ENCODE peak calls at places on chromosomes 12 and 14, in six cellular contexts. One of them, this sample, is unnamed.

GRCh38 chr12:124970647-124971402 is 18.1 kb downstream of the DHX37 start:
- DNase-seq in T-helper 1 cell: no peak
- DNase-seq in progenitor cell of endocrine pancreas: no peak
- DNase-seq in anterior cingulate cortex: no peak
- DNase-seq in NCI-H2107: no peak
- DNase-seq in PC-3: no peak
- DNase-seq in this sample: no peak

GRCh38 chr12:122096591-122097149 is 18.1 kb downstream of the MLXIP start:
- DNase-seq in NCI-H2107: no peak
- DNase-seq in PC-3: no peak
- DNase-seq in progenitor cell of endocrine pancreas: no peak
- DNase-seq in T-helper 1 cell: no peak
- DNase-seq in anterior cingulate cortex: no peak
- DNase-seq in this sample: no peak

GRCh38 chr12:22047495-22047894 is 1.5 kb downstream of the CMAS start:
- DNase-seq in T-helper 1 cell: no peak
- DNase-seq in progenitor cell of endocrine pancreas: no peak
- DNase-seq in PC-3: no peak
- DNase-seq in NCI-H2107: no peak
- DNase-seq in anterior cingulate cortex: no peak
- DNase-seq in this sample: no peak

GRCh38 chr12:104578453-104578852 is 121.7 kb downstream of the CHST11 start:
- DNase-seq in progenitor cell of endocrine pancreas: no peak
- DNase-seq in NCI-H2107: no peak
- DNase-seq in PC-3: peak; percentile 65
- DNase-seq in anterior cingulate cortex: no peak
- DNase-seq in T-helper 1 cell: peak; percentile 42
- DNase-seq in this sample: no peak

GRCh38 chr14:34376868-34377267 is 85.2 kb downstream of the SPTSSA start:
- DNase-seq in NCI-H2107: no peak
- DNase-seq in PC-3: no peak
- DNase-seq in T-helper 1 cell: no peak
- DNase-seq in progenitor cell of endocrine pancreas: no peak
- DNase-seq in anterior cingulate cortex: no peak
- DNase-seq in this sample: no peak

GRCh38 chr12:68601767-68602166 is 8.9 kb upstream of the RAP1B start:
- DNase-seq in PC-3: no peak
- DNase-seq in NCI-H2107: no peak
- DNase-seq in T-helper 1 cell: no peak
- DNase-seq in progenitor cell of endocrine pancreas: no peak
- DNase-seq in anterior cingulate cortex: no peak
- DNase-seq in this sample: no peak

GRCh38 chr14:90580381-90581335 is 183.8 kb downstream of the CALM1 start:
- DNase-seq in PC-3: no peak
- DNase-seq in T-helper 1 cell: no peak
- DNase-seq in progenitor cell of endocrine pancreas: no peak
- DNase-seq in NCI-H2107: peak; percentile 84
- DNase-seq in anterior cingulate cortex: no peak
- DNase-seq in this sample: no peak

GRCh38 chr12:91215940-91216454 is 33.4 kb upstream of the DCN start:
- DNase-seq in PC-3: no peak
- DNase-seq in T-helper 1 cell: no peak
- DNase-seq in NCI-H2107: no peak
- DNase-seq in anterior cingulate cortex: no peak
- DNase-seq in progenitor cell of endocrine pancreas: no peak
- DNase-seq in this sample: no peak

GRCh38 chr14:101948666-101949205 is 15.6 kb upstream of the DYNC1H1 start:
- DNase-seq in PC-3: no peak
- DNase-seq in NCI-H2107: no peak
- DNase-seq in progenitor cell of endocrine pancreas: no peak
- DNase-seq in anterior cingulate cortex: no peak
- DNase-seq in T-helper 1 cell: no peak
- DNase-seq in this sample: no peak

GRCh38 chr12:62959745-62960144 is 24.8 kb upstream of the PPM1H start:
- DNase-seq in NCI-H2107: no peak
- DNase-seq in PC-3: no peak
- DNase-seq in progenitor cell of endocrine pancreas: no peak
- DNase-seq in anterior cingulate cortex: no peak
- DNase-seq in T-helper 1 cell: no peak
- DNase-seq in this sample: no peak

GRCh38 chr12:62434504-62435336 is 31.9 kb upstream of the MON2 start:
- DNase-seq in progenitor cell of endocrine pancreas: no peak
- DNase-seq in NCI-H2107: no peak
- DNase-seq in PC-3: peak; percentile 58
- DNase-seq in T-helper 1 cell: no peak
- DNase-seq in anterior cingulate cortex: no peak
- DNase-seq in this sample: no peak

GRCh38 chr14:104642540-104642868 is 37.9 kb upstream of the TMEM179 start:
- DNase-seq in progenitor cell of endocrine pancreas: no peak
- DNase-seq in T-helper 1 cell: no peak
- DNase-seq in NCI-H2107: no peak
- DNase-seq in anterior cingulate cortex: no peak
- DNase-seq in PC-3: no peak
- DNase-seq in this sample: no peak

GRCh38 chr12:89326260-89327040 is 25.9 kb downstream of the DUSP6 start:
- DNase-seq in T-helper 1 cell: no peak
- DNase-seq in NCI-H2107: no peak
- DNase-seq in anterior cingulate cortex: no peak
- DNase-seq in progenitor cell of endocrine pancreas: no peak
- DNase-seq in PC-3: no peak
- DNase-seq in this sample: no peak

GRCh38 chr12:96237035-96237434 is 42.9 kb downstream of the ELK3 start:
- DNase-seq in NCI-H2107: no peak
- DNase-seq in T-helper 1 cell: no peak
- DNase-seq in anterior cingulate cortex: no peak
- DNase-seq in PC-3: no peak
- DNase-seq in progenitor cell of endocrine pancreas: no peak
- DNase-seq in this sample: no peak

GRCh38 chr12:120468271-120468845 is 1.2 kb downstream of the SRSF9 start:
- DNase-seq in NCI-H2107: no peak
- DNase-seq in progenitor cell of endocrine pancreas: peak; percentile 24
- DNase-seq in PC-3: peak; percentile 51
- DNase-seq in anterior cingulate cortex: no peak
- DNase-seq in T-helper 1 cell: peak; percentile 20
- DNase-seq in this sample: no peak

GRCh38 chr12:49809369-49810158 is 18.6 kb downstream of the NCKAP5L start:
- DNase-seq in NCI-H2107: no peak
- DNase-seq in anterior cingulate cortex: no peak
- DNase-seq in T-helper 1 cell: no peak
- DNase-seq in PC-3: no peak
- DNase-seq in progenitor cell of endocrine pancreas: no peak
- DNase-seq in this sample: no peak

GRCh38 chr12:109523071-109523470 is 45.6 kb downstream of the UBE3B start:
- DNase-seq in T-helper 1 cell: no peak
- DNase-seq in progenitor cell of endocrine pancreas: no peak
- DNase-seq in PC-3: no peak
- DNase-seq in NCI-H2107: no peak
- DNase-seq in anterior cingulate cortex: no peak
- DNase-seq in this sample: no peak

GRCh38 chr12:26643532-26644315 is 189.3 kb downstream of the ITPR2 start:
- DNase-seq in progenitor cell of endocrine pancreas: no peak
- DNase-seq in NCI-H2107: no peak
- DNase-seq in PC-3: no peak
- DNase-seq in T-helper 1 cell: no peak
- DNase-seq in anterior cingulate cortex: no peak
- DNase-seq in this sample: no peak

GRCh38 chr14:104282332-104283196 is 144.2 kb downstream of the KIF26A start:
- DNase-seq in T-helper 1 cell: no peak
- DNase-seq in PC-3: no peak
- DNase-seq in progenitor cell of endocrine pancreas: peak; percentile 7
- DNase-seq in NCI-H2107: no peak
- DNase-seq in anterior cingulate cortex: no peak
- DNase-seq in this sample: no peak

GRCh38 chr14:77868552-77869300 is 68.8 kb downstream of the ADCK1 start:
- DNase-seq in T-helper 1 cell: no peak
- DNase-seq in PC-3: no peak
- DNase-seq in progenitor cell of endocrine pancreas: no peak
- DNase-seq in anterior cingulate cortex: no peak
- DNase-seq in NCI-H2107: no peak
- DNase-seq in this sample: no peak

GRCh38 chr12:132339856-132340255 is 10.5 kb upstream of the GALNT9 start:
- DNase-seq in NCI-H2107: no peak
- DNase-seq in PC-3: no peak
- DNase-seq in progenitor cell of endocrine pancreas: no peak
- DNase-seq in anterior cingulate cortex: no peak
- DNase-seq in T-helper 1 cell: no peak
- DNase-seq in this sample: no peak

GRCh38 chr12:47087088-47087688 is 7.4 kb upstream of the AMIGO2 start:
- DNase-seq in anterior cingulate cortex: no peak
- DNase-seq in PC-3: no peak
- DNase-seq in T-helper 1 cell: no peak
- DNase-seq in progenitor cell of endocrine pancreas: no peak
- DNase-seq in NCI-H2107: no peak
- DNase-seq in this sample: no peak

GRCh38 chr14:58362798-58363412 is 32.8 kb upstream of the TOMM20L start:
- DNase-seq in NCI-H2107: peak; percentile 5
- DNase-seq in progenitor cell of endocrine pancreas: no peak
- DNase-seq in PC-3: peak; percentile 85
- DNase-seq in T-helper 1 cell: peak; percentile 21
- DNase-seq in anterior cingulate cortex: no peak
- DNase-seq in this sample: no peak

GRCh38 chr14:23302290-23303225 is at the start of gene PPP1R3E:
- DNase-seq in NCI-H2107: peak; percentile 71
- DNase-seq in progenitor cell of endocrine pancreas: peak; percentile 57
- DNase-seq in anterior cingulate cortex: peak; percentile 62
- DNase-seq in T-helper 1 cell: peak; percentile 82
- DNase-seq in PC-3: peak; percentile 62
- DNase-seq in this sample: peak; percentile 81

GRCh38 chr14:58746261-58746660 is 108.5 kb downstream of the DACT1 start:
- DNase-seq in T-helper 1 cell: no peak
- DNase-seq in anterior cingulate cortex: no peak
- DNase-seq in NCI-H2107: no peak
- DNase-seq in PC-3: peak; percentile 100
- DNase-seq in progenitor cell of endocrine pancreas: no peak
- DNase-seq in this sample: no peak

GRCh38 chr12:121673013-121673441 is 3.6 kb upstream of the MORN3 start:
- DNase-seq in anterior cingulate cortex: no peak
- DNase-seq in NCI-H2107: no peak
- DNase-seq in progenitor cell of endocrine pancreas: no peak
- DNase-seq in PC-3: no peak
- DNase-seq in T-helper 1 cell: no peak
- DNase-seq in this sample: no peak

GRCh38 chr14:27427796-27428195 is 830.0 kb upstream of the NOVA1 start:
- DNase-seq in PC-3: peak; percentile 64
- DNase-seq in anterior cingulate cortex: no peak
- DNase-seq in progenitor cell of endocrine pancreas: no peak
- DNase-seq in NCI-H2107: no peak
- DNase-seq in T-helper 1 cell: no peak
- DNase-seq in this sample: no peak

GRCh38 chr12:6148061-6148460 is 23.6 kb upstream of the VWF start:
- DNase-seq in T-helper 1 cell: no peak
- DNase-seq in progenitor cell of endocrine pancreas: no peak
- DNase-seq in anterior cingulate cortex: no peak
- DNase-seq in NCI-H2107: no peak
- DNase-seq in PC-3: no peak
- DNase-seq in this sample: no peak

GRCh38 chr14:68619805-68620574 is 172.9 kb downstream of the ZFP36L1 start:
- DNase-seq in PC-3: peak; percentile 61
- DNase-seq in anterior cingulate cortex: no peak
- DNase-seq in NCI-H2107: no peak
- DNase-seq in progenitor cell of endocrine pancreas: no peak
- DNase-seq in T-helper 1 cell: no peak
- DNase-seq in this sample: no peak

This sample was measured in NCI-H187.